ENCODE peak calls at places on chromosomes 11 and 22, in seven cellular contexts. One of them, this sample, is unnamed.

GRCh38 chr11:706439-706956 is 467 bp downstream of the EPS8L2 start:
- DNase-seq in ovary: peak; percentile 62
- DNase-seq in heart left ventricle: no peak
- DNase-seq in uterus: no peak
- DNase-seq in spleen: no peak
- DNase-seq in fibroblast of pulmonary artery: no peak
- DNase-seq in thoracic aorta: no peak
- DNase-seq in this sample: peak; percentile 55

GRCh38 chr22:25564979-25565677 is 653 bp downstream of the GRK3 start:
- DNase-seq in ovary: peak; percentile 68
- DNase-seq in heart left ventricle: peak; percentile 40
- DNase-seq in uterus: peak; percentile 24
- DNase-seq in spleen: peak; percentile 89
- DNase-seq in fibroblast of pulmonary artery: no peak
- DNase-seq in thoracic aorta: no peak
- DNase-seq in this sample: peak; percentile 61

GRCh38 chr11:1532606-1533341 is 39.3 kb downstream of the DUSP8 start:
- DNase-seq in ovary: no peak
- DNase-seq in heart left ventricle: no peak
- DNase-seq in uterus: no peak
- DNase-seq in spleen: no peak
- DNase-seq in fibroblast of pulmonary artery: no peak
- DNase-seq in thoracic aorta: no peak
- DNase-seq in this sample: no peak

GRCh38 chr22:33605201-33605600 is 315.1 kb downstream of the LARGE1 start:
- DNase-seq in ovary: no peak
- DNase-seq in heart left ventricle: no peak
- DNase-seq in uterus: no peak
- DNase-seq in spleen: no peak
- DNase-seq in fibroblast of pulmonary artery: no peak
- DNase-seq in thoracic aorta: no peak
- DNase-seq in this sample: no peak

GRCh38 chr11:125025968-125026367 is 37.1 kb upstream of the SLC37A2 start:
- DNase-seq in ovary: no peak
- DNase-seq in heart left ventricle: no peak
- DNase-seq in uterus: no peak
- DNase-seq in spleen: no peak
- DNase-seq in fibroblast of pulmonary artery: no peak
- DNase-seq in thoracic aorta: no peak
- DNase-seq in this sample: no peak

GRCh38 chr11:66363805-66364535 is 7.6 kb downstream of the SLC29A2 start:
- DNase-seq in ovary: no peak
- DNase-seq in heart left ventricle: no peak
- DNase-seq in uterus: no peak
- DNase-seq in spleen: peak; percentile 82
- DNase-seq in fibroblast of pulmonary artery: peak; percentile 23
- DNase-seq in thoracic aorta: no peak
- DNase-seq in this sample: peak; percentile 71

GRCh38 chr11:121159721-121160120 is 58.7 kb downstream of the TECTA start:
- DNase-seq in ovary: no peak
- DNase-seq in heart left ventricle: no peak
- DNase-seq in uterus: no peak
- DNase-seq in spleen: no peak
- DNase-seq in fibroblast of pulmonary artery: no peak
- DNase-seq in thoracic aorta: no peak
- DNase-seq in this sample: no peak

GRCh38 chr11:38460901-38461300 is 1862.9 kb upstream of the RAG2 start:
- DNase-seq in ovary: peak; percentile 42
- DNase-seq in heart left ventricle: peak; percentile 33
- DNase-seq in uterus: no peak
- DNase-seq in spleen: no peak
- DNase-seq in fibroblast of pulmonary artery: peak; percentile 91
- DNase-seq in thoracic aorta: no peak
- DNase-seq in this sample: peak; percentile 50

GRCh38 chr22:44326549-44326881 is 13.8 kb upstream of the SHISAL1 start:
- DNase-seq in ovary: no peak
- DNase-seq in heart left ventricle: no peak
- DNase-seq in uterus: no peak
- DNase-seq in spleen: no peak
- DNase-seq in fibroblast of pulmonary artery: no peak
- DNase-seq in thoracic aorta: no peak
- DNase-seq in this sample: no peak

GRCh38 chr11:106400949-106401545 is 323.6 kb downstream of the AASDHPPT start:
- DNase-seq in ovary: no peak
- DNase-seq in heart left ventricle: no peak
- DNase-seq in uterus: no peak
- DNase-seq in spleen: no peak
- DNase-seq in fibroblast of pulmonary artery: no peak
- DNase-seq in thoracic aorta: no peak
- DNase-seq in this sample: no peak

GRCh38 chr11:69644962-69645675 is 4.2 kb downstream of the CCND1 start:
- DNase-seq in ovary: peak; percentile 14
- DNase-seq in heart left ventricle: no peak
- DNase-seq in uterus: no peak
- DNase-seq in spleen: peak; percentile 73
- DNase-seq in fibroblast of pulmonary artery: no peak
- DNase-seq in thoracic aorta: no peak
- DNase-seq in this sample: no peak

GRCh38 chr11:82183346-82183745 is 550.3 kb downstream of the FAM181B start:
- DNase-seq in ovary: no peak
- DNase-seq in heart left ventricle: no peak
- DNase-seq in uterus: no peak
- DNase-seq in spleen: no peak
- DNase-seq in fibroblast of pulmonary artery: no peak
- DNase-seq in thoracic aorta: no peak
- DNase-seq in this sample: no peak

GRCh38 chr11:119375629-119376196 is 5.8 kb downstream of the USP2 start:
- DNase-seq in ovary: peak; percentile 85
- DNase-seq in heart left ventricle: peak; percentile 87
- DNase-seq in uterus: peak; percentile 94
- DNase-seq in spleen: no peak
- DNase-seq in fibroblast of pulmonary artery: peak; percentile 71
- DNase-seq in thoracic aorta: peak; percentile 38
- DNase-seq in this sample: no peak

GRCh38 chr11:114892381-114893197 is 214.3 kb downstream of the NXPE2 start:
- DNase-seq in ovary: no peak
- DNase-seq in heart left ventricle: no peak
- DNase-seq in uterus: no peak
- DNase-seq in spleen: no peak
- DNase-seq in fibroblast of pulmonary artery: no peak
- DNase-seq in thoracic aorta: no peak
- DNase-seq in this sample: no peak

GRCh38 chr11:95338430-95338991 is 107.5 kb upstream of the SESN3 start:
- DNase-seq in ovary: peak; percentile 85
- DNase-seq in heart left ventricle: peak; percentile 72
- DNase-seq in uterus: peak; percentile 95
- DNase-seq in spleen: peak; percentile 70
- DNase-seq in fibroblast of pulmonary artery: peak; percentile 85
- DNase-seq in thoracic aorta: no peak
- DNase-seq in this sample: peak; percentile 66

GRCh38 chr11:83475741-83476140 is 189.6 kb upstream of the CCDC90B start:
- DNase-seq in ovary: no peak
- DNase-seq in heart left ventricle: no peak
- DNase-seq in uterus: no peak
- DNase-seq in spleen: no peak
- DNase-seq in fibroblast of pulmonary artery: no peak
- DNase-seq in thoracic aorta: no peak
- DNase-seq in this sample: no peak

GRCh38 chr11:119419834-119420492 is 3.0 kb downstream of the THY1 start:
- DNase-seq in ovary: no peak
- DNase-seq in heart left ventricle: no peak
- DNase-seq in uterus: no peak
- DNase-seq in spleen: no peak
- DNase-seq in fibroblast of pulmonary artery: no peak
- DNase-seq in thoracic aorta: no peak
- DNase-seq in this sample: no peak

GRCh38 chr22:38419121-38419863 is 35.7 kb downstream of the KCNJ4 start:
- DNase-seq in ovary: no peak
- DNase-seq in heart left ventricle: no peak
- DNase-seq in uterus: no peak
- DNase-seq in spleen: peak; percentile 54
- DNase-seq in fibroblast of pulmonary artery: no peak
- DNase-seq in thoracic aorta: no peak
- DNase-seq in this sample: no peak

GRCh38 chr22:17851754-17852153 is 77.5 kb upstream of the BID start:
- DNase-seq in ovary: no peak
- DNase-seq in heart left ventricle: peak; percentile 77
- DNase-seq in uterus: peak; percentile 58
- DNase-seq in spleen: no peak
- DNase-seq in fibroblast of pulmonary artery: no peak
- DNase-seq in thoracic aorta: no peak
- DNase-seq in this sample: no peak

GRCh38 chr11:65555693-65556231 is 2.4 kb downstream of the LTBP3 start:
- DNase-seq in ovary: peak; percentile 48
- DNase-seq in heart left ventricle: peak; percentile 55
- DNase-seq in uterus: peak; percentile 63
- DNase-seq in spleen: peak; percentile 85
- DNase-seq in fibroblast of pulmonary artery: peak; percentile 69
- DNase-seq in thoracic aorta: peak; percentile 47
- DNase-seq in this sample: no peak

GRCh38 chr11:1926156-1927031 is 6.9 kb downstream of the TNNT3 start:
- DNase-seq in ovary: no peak
- DNase-seq in heart left ventricle: peak; percentile 47
- DNase-seq in uterus: peak; percentile 13
- DNase-seq in spleen: no peak
- DNase-seq in fibroblast of pulmonary artery: no peak
- DNase-seq in thoracic aorta: no peak
- DNase-seq in this sample: no peak

GRCh38 chr11:10902301-10902700 is 44.4 kb upstream of the ZBED5 start:
- DNase-seq in ovary: no peak
- DNase-seq in heart left ventricle: no peak
- DNase-seq in uterus: no peak
- DNase-seq in spleen: no peak
- DNase-seq in fibroblast of pulmonary artery: no peak
- DNase-seq in thoracic aorta: no peak
- DNase-seq in this sample: no peak

GRCh38 chr11:10898763-10899541 is 41.1 kb upstream of the ZBED5 start:
- DNase-seq in ovary: no peak
- DNase-seq in heart left ventricle: no peak
- DNase-seq in uterus: no peak
- DNase-seq in spleen: no peak
- DNase-seq in fibroblast of pulmonary artery: no peak
- DNase-seq in thoracic aorta: no peak
- DNase-seq in this sample: peak; percentile 62

GRCh38 chr11:10899542-10899830 is 41.6 kb upstream of the ZBED5 start:
- DNase-seq in ovary: peak; percentile 50
- DNase-seq in heart left ventricle: peak; percentile 45
- DNase-seq in uterus: peak; percentile 59
- DNase-seq in spleen: no peak
- DNase-seq in fibroblast of pulmonary artery: no peak
- DNase-seq in thoracic aorta: peak; percentile 20
- DNase-seq in this sample: peak; percentile 58

GRCh38 chr11:10902756-10903155 is 44.9 kb upstream of the ZBED5 start:
- DNase-seq in ovary: no peak
- DNase-seq in heart left ventricle: no peak
- DNase-seq in uterus: no peak
- DNase-seq in spleen: no peak
- DNase-seq in fibroblast of pulmonary artery: no peak
- DNase-seq in thoracic aorta: no peak
- DNase-seq in this sample: no peak

DNA sequence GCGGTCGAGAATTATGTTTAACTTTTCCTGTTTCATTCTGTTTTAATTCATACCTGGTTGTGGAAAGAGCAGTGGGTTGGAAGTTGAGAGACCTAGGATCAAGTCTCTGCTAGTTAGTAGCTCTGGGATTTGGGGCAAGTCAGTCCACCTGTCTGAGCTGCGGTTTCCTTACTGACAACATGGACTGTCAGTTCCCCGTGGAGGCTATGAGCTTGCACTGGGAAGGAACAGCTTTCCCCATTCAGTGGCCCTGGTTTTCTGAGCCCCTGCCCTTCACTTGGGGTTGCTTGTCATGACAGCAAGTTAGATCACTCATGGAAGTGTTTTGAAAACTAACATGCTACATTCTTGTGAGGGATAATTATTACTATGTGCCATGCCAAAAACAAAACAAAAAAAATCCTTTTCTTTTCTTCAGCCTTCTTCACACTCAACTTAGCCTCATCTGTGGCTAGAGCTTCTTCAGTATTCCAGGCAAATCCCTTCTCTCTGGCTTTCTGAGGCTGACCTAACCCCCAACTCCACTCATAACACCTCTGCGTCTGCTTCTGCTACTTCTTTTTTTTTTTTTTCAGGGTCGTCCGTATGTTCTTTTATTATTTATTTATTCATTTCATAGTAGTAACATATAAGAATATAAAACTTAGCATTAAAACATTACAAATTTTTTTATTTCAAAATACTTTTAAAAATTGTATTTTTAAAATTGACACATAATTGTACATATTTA is 43.0 kb upstream of the ZBED5 start:
- DNase-seq in ovary: no peak
- DNase-seq in heart left ventricle: no peak
- DNase-seq in uterus: no peak
- DNase-seq in spleen: no peak
- DNase-seq in fibroblast of pulmonary artery: no peak
- DNase-seq in thoracic aorta: no peak
- DNase-seq in this sample: no peak
- H3K4me3 ChIP-seq in ovary: no peak overlapping the region
- H3K4me3 ChIP-seq in heart left ventricle: no peak overlapping the region
- H3K4me3 ChIP-seq in uterus: no peak overlapping the region
- H3K4me3 ChIP-seq in spleen: no peak overlapping the region
- H3K4me3 ChIP-seq in fibroblast of pulmonary artery: no peak overlapping the region
- H3K4me3 ChIP-seq in thoracic aorta: peak overlapping the region; percentile 15
- H3K4me3 ChIP-seq in this sample: no peak overlapping the region

DNA sequence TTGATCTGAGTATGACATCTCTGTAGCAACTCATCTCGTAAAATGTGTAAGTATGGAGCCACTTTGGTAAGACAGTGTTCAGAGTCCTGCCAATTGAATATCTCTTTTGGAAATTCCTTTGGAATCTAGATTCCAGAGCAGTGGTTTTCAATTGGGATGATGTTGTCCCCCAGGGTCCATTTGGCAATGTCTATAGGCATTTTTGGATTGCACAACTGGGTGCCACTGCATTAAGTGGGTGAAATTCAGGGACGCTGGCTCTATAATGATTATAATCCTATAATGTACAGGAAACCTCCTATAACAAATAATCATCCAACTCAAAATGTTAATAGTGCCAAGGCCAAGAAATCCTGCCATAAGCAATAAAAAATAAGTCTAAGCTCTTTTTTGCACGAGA is 404.8 kb upstream of the RAG2 start:
- DNase-seq in ovary: no peak
- DNase-seq in heart left ventricle: no peak
- DNase-seq in uterus: no peak
- DNase-seq in spleen: no peak
- DNase-seq in fibroblast of pulmonary artery: no peak
- DNase-seq in thoracic aorta: no peak
- DNase-seq in this sample: no peak
- TF ChIP-seq CTCF in ovary: no peak
- TF ChIP-seq CTCF in heart left ventricle: no peak
- TF ChIP-seq CTCF in uterus: no peak
- TF ChIP-seq CTCF in spleen: no peak
- TF ChIP-seq CTCF in fibroblast of pulmonary artery: no peak
- TF ChIP-seq CTCF in thoracic aorta: no peak
- TF ChIP-seq CTCF in this sample: no peak

GRCh38 chr11:111512296-111513239 is at the start of gene BTG4:
- DNase-seq in ovary: peak; percentile 12
- DNase-seq in heart left ventricle: no peak
- DNase-seq in uterus: no peak
- DNase-seq in spleen: no peak
- DNase-seq in fibroblast of pulmonary artery: no peak
- DNase-seq in thoracic aorta: no peak
- DNase-seq in this sample: peak; percentile 45
- H3K4me3 ChIP-seq in ovary: peak within 1 kb of the TSS; percentile 21
- H3K4me3 ChIP-seq in heart left ventricle: peak within 1 kb of the TSS; percentile 51
- H3K4me3 ChIP-seq in uterus: peak within 1 kb of the TSS; percentile 15
- H3K4me3 ChIP-seq in spleen: peak within 1 kb of the TSS; percentile 25
- H3K4me3 ChIP-seq in fibroblast of pulmonary artery: peak within 1 kb of the TSS; percentile 48
- H3K4me3 ChIP-seq in thoracic aorta: peak within 1 kb of the TSS; percentile 69
- H3K4me3 ChIP-seq in this sample: peak within 1 kb of the TSS; percentile 52

GRCh38 chr11:110065189-110065588 is 28.0 kb upstream of the ZC3H12C start:
- DNase-seq in ovary: no peak
- DNase-seq in heart left ventricle: no peak
- DNase-seq in uterus: no peak
- DNase-seq in spleen: no peak
- DNase-seq in fibroblast of pulmonary artery: no peak
- DNase-seq in thoracic aorta: no peak
- DNase-seq in this sample: no peak
- TF ChIP-seq CTCF in ovary: no peak
- TF ChIP-seq CTCF in heart left ventricle: no peak
- TF ChIP-seq CTCF in uterus: no peak
- TF ChIP-seq CTCF in spleen: no peak
- TF ChIP-seq CTCF in fibroblast of pulmonary artery: no peak
- TF ChIP-seq CTCF in thoracic aorta: no peak
- TF ChIP-seq CTCF in this sample: no peak

This sample was measured in lower lobe of right lung.